ENCODE peak calls at places on chromosomes 7 and 10, in ten cellular contexts. G is GM06990, R is lower lobe of right lung, I is SJCRH30, Q is adrenal gland, B is prostate gland, K is Panc1, J is brain microvascular endothelial cell, N is GM23248, F is fibroblast of lung. T is an unnamed sample. For H3K36me3, the result is how much of the 10 kb centered on the place peaks cover.

GRCh38 chr7:17941171-17941490 is 837 bp upstream of the SNX13 start:
- DNase-seq in Q (no peak), G (no peak), I (no peak), N (peak), J (no peak), K (no peak), R (no peak), F (peak), B (no peak), T (no peak)

GRCh38 chr10:12333382-12334185 is 15.8 kb upstream of the CAMK1D start:
- DNase-seq in F (peak), N (peak), J (peak), K (peak), I (peak), B (peak), G (peak), R (peak), Q (peak), T (peak)

GRCh38 chr10:130432850-130433249 is 296.7 kb downstream of the GLRX3 start:
- DNase-seq in Q (no peak), K (no peak), J (no peak), F (no peak), G (no peak), N (no peak), R (no peak), B (no peak), I (no peak), T (no peak)

GRCh38 chr10:80172896-80173295 is 32.4 kb downstream of the ANXA11 start:
- DNase-seq in N (no peak), R (no peak), G (no peak), K (no peak), F (no peak), I (no peak), Q (no peak), J (no peak), B (peak), T (no peak)

GRCh38 chr7:28052933-28053332 is 127.7 kb downstream of the JAZF1 start:
- DNase-seq in N (peak), B (no peak), I (peak), K (no peak), Q (no peak), F (peak), R (no peak), J (no peak), G (no peak), T (no peak)

GRCh38 chr10:62083868-62084267 is 182.4 kb downstream of the ARID5B start:
- DNase-seq in B (peak), J (peak), R (no peak), K (no peak), N (peak), F (peak), Q (no peak), G (no peak), I (peak), T (no peak)

GRCh38 chr10:36119439-36119838 is 477.3 kb upstream of the FZD8 start:
- DNase-seq in G (no peak), B (no peak), Q (no peak), I (no peak), J (no peak), N (no peak), F (no peak), K (no peak), R (no peak), T (no peak)

GRCh38 chr7:116988363-116988989 is 35.2 kb downstream of the ST7 start:
- DNase-seq in B (no peak), K (no peak), F (peak), J (no peak), I (no peak), R (no peak), N (peak), G (no peak), Q (no peak), T (no peak)

GRCh38 chr7:151671514-151671913 is 151.8 kb upstream of the RHEB start:
- DNase-seq in G (no peak), J (no peak), F (no peak), Q (no peak), K (no peak), I (no peak), B (no peak), N (no peak), R (no peak), T (no peak)

GRCh38 chr10:120998251-120998650 is 147.1 kb downstream of the WDR11 start:
- DNase-seq in R (no peak), K (no peak), F (no peak), G (no peak), J (no peak), B (no peak), I (no peak), N (no peak), Q (peak), T (no peak)

GRCh38 chr10:109762556-109762955 is 160.8 kb downstream of the XPNPEP1 start:
- DNase-seq in K (no peak), Q (no peak), G (no peak), F (no peak), B (no peak), R (no peak), J (no peak), I (no peak), N (no peak), T (no peak)

GRCh38 chr7:47040795-47041194 is 541.1 kb downstream of the TNS3 start:
- DNase-seq in B (peak), K (no peak), Q (no peak), F (peak), J (no peak), I (peak), R (no peak), N (no peak), G (no peak), T (no peak)

GRCh38 chr10:48523212-48523819 is 81.6 kb downstream of the ARHGAP22 start:
- DNase-seq in F (peak), B (no peak), Q (peak), I (no peak), R (no peak), K (no peak), J (peak), N (peak), G (no peak), T (peak)

GRCh38 chr7:97019710-97020109 is 4.9 kb downstream of the DLX5 start:
- DNase-seq in N (no peak), Q (no peak), I (no peak), G (no peak), J (no peak), R (no peak), K (no peak), B (no peak), F (no peak), T (no peak)

GRCh38 chr10:132477066-132477397 is 60.6 kb upstream of the INPP5A start:
- DNase-seq in Q (no peak), K (no peak), R (no peak), I (no peak), B (no peak), F (no peak), G (no peak), J (no peak), N (no peak), T (no peak)

GRCh38 chr10:101367569-101368453 is 13.8 kb downstream of the BTRC start:
- DNase-seq in J (peak), B (no peak), I (no peak), F (peak), N (peak), G (no peak), K (peak), R (no peak), Q (no peak), T (peak)

GRCh38 chr7:47458057-47458456 is 123.9 kb downstream of the TNS3 start:
- DNase-seq in F (peak), B (no peak), K (no peak), Q (peak), N (peak), I (peak), R (peak), G (no peak), J (peak), T (peak)

GRCh38 chr7:116515584-116515983 is 9.3 kb upstream of the CAV1 start:
- DNase-seq in J (no peak), R (no peak), Q (no peak), B (no peak), N (no peak), F (no peak), K (no peak), G (no peak), I (no peak), T (no peak)

GRCh38 chr7:16114071-16114470 is 307.3 kb downstream of the CRPPA start:
- DNase-seq in F (no peak), Q (no peak), G (no peak), N (no peak), K (no peak), B (no peak), J (no peak), R (no peak), I (no peak), T (no peak)

GRCh38 chr7:95824586-95824985 is 52.2 kb downstream of the DYNC1I1 start:
- DNase-seq in Q (no peak), R (no peak), B (no peak), F (no peak), N (no peak), J (no peak), I (no peak), K (no peak), G (no peak), T (no peak)

GRCh38 chr10:62433181-62433692 is 59.1 kb downstream of the ZNF365 start:
- DNase-seq in N (peak), K (peak), G (no peak), Q (peak), J (peak), B (no peak), R (peak), F (peak), I (peak), T (peak)

GRCh38 chr10:111080224-111080623 is 3.4 kb downstream of the ADRA2A start:
- DNase-seq in F (no peak), Q (no peak), N (no peak), J (no peak), G (no peak), R (no peak), B (no peak), I (no peak), K (no peak), T (no peak)

GRCh38 chr10:48399056-48399541 is 92.6 kb downstream of the MAPK8 start:
- DNase-seq in I (no peak), R (no peak), Q (no peak), N (no peak), K (no peak), B (no peak), J (no peak), F (no peak), G (no peak), T (no peak)

GRCh38 chr10:114359041-114359952 is 45.0 kb downstream of the AFAP1L2 start:
- DNase-seq in B (no peak), J (peak), N (no peak), Q (no peak), R (no peak), K (no peak), F (no peak), I (peak), G (no peak), T (no peak)

GRCh38 chr7:69412331-69413146 is 185.7 kb upstream of the AUTS2 start:
- DNase-seq in G (peak), B (no peak), Q (peak), K (peak), I (peak), F (no peak), R (no peak), J (peak), N (peak), T (no peak)

GRCh38 chr10:123569436-123570010 is 96.6 kb upstream of the GPR26 start:
- DNase-seq in J (no peak), N (no peak), Q (no peak), R (no peak), F (no peak), K (no peak), I (no peak), B (no peak), G (no peak), T (no peak)

GRCh38 chr7:23294549-23295400 is 4.4 kb upstream of the MALSU1 start:
- DNase-seq in Q (no peak), G (no peak), J (no peak), I (no peak), N (no peak), B (no peak), F (no peak), R (no peak), K (no peak), T (no peak)

GRCh38 chr7:33300131-33300530 is 170.8 kb downstream of the BBS9 start:
- DNase-seq in I (no peak), K (no peak), R (no peak), J (no peak), F (no peak), G (no peak), N (no peak), Q (no peak), B (no peak), T (no peak)

GRCh38 chr7:155130493-155130892 is 60.4 kb downstream of the HTR5A start:
- DNase-seq in Q (no peak), F (no peak), N (no peak), J (no peak), K (no peak), I (no peak), B (no peak), R (no peak), G (no peak), T (no peak)

GRCh38 chr7:112484671-112485097 is 3.9 kb downstream of the LSMEM1 start:
- DNase-seq in J (peak), Q (peak), R (no peak), F (peak), I (peak), B (no peak), G (no peak), K (peak), N (peak), T (peak)

GRCh38 chr7:139844779-139845442 is 15.8 kb downstream of the TBXAS1 start:
- DNase-seq in G (no peak), K (no peak), R (no peak), Q (no peak), J (no peak), F (no peak), N (no peak), I (no peak), B (no peak), T (no peak)

GRCh38 chr7:45259966-45260646 is 102.5 kb downstream of the RAMP3 start:
- DNase-seq in J (peak), F (peak), Q (peak), N (peak), R (peak), K (peak), B (peak), I (peak), G (peak), T (no peak)

GRCh38 chr10:79378647-79379511 is 31.6 kb downstream of the PPIF start:
- DNase-seq in R (peak), F (no peak), N (no peak), I (no peak), B (no peak), G (no peak), J (no peak), K (no peak), Q (no peak), T (no peak)

GRCh38 chr10:24465124-24465874 is 256.4 kb downstream of the KIAA1217 start:
- DNase-seq in Q (no peak), G (no peak), N (peak), I (peak), F (peak), B (peak), R (no peak), K (no peak), J (peak), T (no peak)

GRCh38 chr10:113854019-113854756 is at the start of the genes DCLRE1A and NHLRC2:
- DNase-seq in I (peak), G (peak), B (peak), J (peak), K (peak), N (peak), Q (peak), R (peak), F (peak), T (no peak)

GRCh38 chr10:22658745-22659410 is 55.5 kb downstream of the PIP4K2A start:
- DNase-seq in K (no peak), J (peak), R (no peak), I (no peak), F (peak), G (no peak), B (no peak), N (peak), Q (no peak), T (no peak)

GRCh38 chr10:61271127-61271780 is 181.9 kb downstream of the TMEM26 start:
- DNase-seq in J (peak), K (peak), F (peak), R (no peak), Q (no peak), I (peak), N (peak), B (no peak), G (no peak), T (peak)

GRCh38 chr10:14415676-14416307 is 85.1 kb upstream of the FRMD4A start:
- DNase-seq in N (no peak), G (no peak), I (no peak), J (no peak), F (no peak), B (no peak), R (no peak), K (no peak), Q (no peak), T (no peak)

GRCh38 chr7:35889001-35889400 is 88.1 kb downstream of the SEPTIN7 start:
- DNase-seq in Q (no peak), K (no peak), I (no peak), N (no peak), F (no peak), B (no peak), J (no peak), G (no peak), R (no peak), T (no peak)

GRCh38 chr10:73850205-73850604 is 24.1 kb downstream of the CAMK2G start:
- DNase-seq in F (no peak), J (no peak), Q (no peak), G (no peak), I (no peak), K (no peak), R (no peak), B (no peak), N (no peak), T (no peak)

GRCh38 chr10:73848821-73849489 is 25.4 kb downstream of the CAMK2G start:
- DNase-seq in J (peak), B (peak), K (peak), Q (peak), N (peak), G (peak), I (peak), R (peak), F (peak), T (peak)

GRCh38 chr10:73853196-73853595 is 21.2 kb downstream of the CAMK2G start:
- DNase-seq in R (no peak), F (no peak), N (no peak), G (no peak), J (no peak), K (no peak), I (no peak), B (no peak), Q (no peak), T (no peak)

GRCh38 chr10:73854310-73854709 is 20.0 kb downstream of the CAMK2G start:
- DNase-seq in R (no peak), B (no peak), Q (no peak), I (no peak), K (no peak), N (no peak), F (no peak), J (no peak), G (no peak), T (no peak)

GRCh38 chr10:73850863-73851461 is 23.4 kb downstream of the CAMK2G start:
- DNase-seq in Q (no peak), F (no peak), G (no peak), K (no peak), I (no peak), B (no peak), N (peak), R (peak), J (peak), T (no peak)
- H3K36me3 ChIP-seq in Q (under half), F (under half), G (under half), K (under half), I (under half), B (under half), N (under half), R (half or more), J (under half), T (under half)

GRCh38 chr10:119672291-119672690 is 21.1 kb downstream of the BAG3 start:
- DNase-seq in R (no peak), I (no peak), J (no peak), N (no peak), Q (no peak), K (no peak), G (no peak), F (no peak), B (no peak), T (no peak)

GRCh38 chr10:119677126-119677525 is 25.9 kb downstream of the BAG3 start:
- DNase-seq in N (no peak), Q (no peak), G (no peak), J (no peak), B (no peak), R (no peak), K (no peak), I (no peak), F (no peak), T (no peak)

GRCh38 chr10:119677904-119678755 is 26.9 kb downstream of the BAG3 start:
- DNase-seq in Q (no peak), K (no peak), J (no peak), F (no peak), G (no peak), B (no peak), R (no peak), I (no peak), N (peak), T (no peak)

GRCh38 chr10:119673271-119673670 is 22.1 kb downstream of the BAG3 start:
- DNase-seq in I (no peak), B (no peak), G (no peak), N (no peak), J (no peak), F (no peak), R (no peak), Q (no peak), K (no peak), T (no peak)

GRCh38 chr10:119675483-119676170 is 24.4 kb downstream of the BAG3 start:
- DNase-seq in N (no peak), J (no peak), K (no peak), F (no peak), B (no peak), I (no peak), R (no peak), G (no peak), Q (no peak), T (no peak)
- H3K36me3 ChIP-seq in N (under half), J (half or more), K (under half), F (under half), B (under half), I (under half), R (half or more), G (under half), Q (half or more), T (under half)

GRCh38 chr7:148754912-148755311 is 56.2 kb downstream of the CUL1 start:
- DNase-seq in R (no peak), F (no peak), J (no peak), N (no peak), Q (no peak), K (no peak), G (no peak), I (no peak), B (no peak), T (no peak)

GRCh38 chr7:148753224-148753623 is 54.5 kb downstream of the CUL1 start:
- DNase-seq in Q (no peak), K (no peak), I (peak), G (no peak), R (no peak), F (peak), N (no peak), B (no peak), J (peak), T (no peak)

GRCh38 chr7:148747274-148747673 is 48.6 kb downstream of the CUL1 start:
- DNase-seq in J (no peak), G (no peak), I (no peak), B (no peak), K (no peak), R (no peak), F (no peak), Q (no peak), N (no peak), T (no peak)

GRCh38 chr7:148746139-148746538 is 47.4 kb downstream of the CUL1 start:
- DNase-seq in R (no peak), N (peak), F (no peak), J (no peak), G (no peak), B (no peak), Q (no peak), K (no peak), I (no peak), T (no peak)

DNA sequence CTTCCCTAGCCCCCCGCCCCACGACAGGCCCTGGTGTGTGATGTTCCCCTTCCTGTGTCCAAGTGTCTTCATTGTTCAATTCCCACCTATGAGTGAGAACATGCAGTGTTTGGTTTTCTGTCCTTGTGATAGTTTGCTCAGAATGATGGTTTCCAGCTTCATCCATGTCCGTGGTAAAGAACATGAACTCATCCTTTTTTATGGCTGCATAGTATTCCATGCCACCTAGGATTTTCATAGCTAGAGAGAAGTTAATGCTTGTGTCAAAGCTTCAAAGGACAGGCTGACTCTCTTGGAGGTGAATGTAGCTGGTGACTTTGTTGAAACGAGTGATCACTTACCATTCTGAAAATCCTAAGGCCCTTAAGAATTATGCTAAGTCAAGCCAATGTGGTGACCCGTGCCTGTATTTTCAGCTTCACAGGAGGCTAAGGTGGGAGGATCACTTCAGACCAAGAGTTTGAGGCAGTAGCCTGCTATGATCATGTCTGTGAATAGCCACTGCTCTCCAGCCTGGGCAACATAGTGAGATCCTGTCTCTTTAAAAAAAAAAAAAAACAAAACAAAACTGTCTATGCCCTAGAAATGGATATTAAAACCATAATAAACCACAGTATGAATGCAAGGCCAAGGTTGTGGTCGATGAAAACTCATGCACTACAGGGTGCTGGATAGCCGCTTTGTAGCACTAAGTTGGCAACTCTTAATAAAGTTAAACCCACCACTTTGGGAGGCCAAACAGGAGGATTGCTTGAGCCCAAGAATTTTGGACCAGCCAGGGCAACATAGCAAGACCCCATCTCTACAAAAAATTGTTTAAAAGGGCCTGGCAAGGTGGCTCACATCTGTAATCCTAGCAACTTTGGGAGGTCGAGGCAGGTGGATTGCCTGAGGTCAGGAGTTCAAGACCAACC is 52.0 kb downstream of the CUL1 start:
- DNase-seq in F (no peak), Q (no peak), B (no peak), G (no peak), N (no peak), J (no peak), K (no peak), R (no peak), I (no peak), T (no peak)
- H3K36me3 ChIP-seq in F (under half), Q (under half), B (under half), G (under half), N (under half), J (under half), K (under half), R (under half), I (under half), T (under half)

GRCh38 chr10:108230478-108231170 is 1066.1 kb upstream of the SORCS1 start:
- DNase-seq in Q (no peak), J (no peak), B (no peak), R (no peak), N (peak), F (no peak), I (no peak), K (no peak), G (no peak), T (no peak)
- H3K36me3 ChIP-seq in Q (under half), J (under half), B (under half), R (under half), N (under half), F (under half), I (under half), K (under half), G (under half), T (under half)